ENCODE peak calls at places on chromosomes 16 and 17, in four cellular contexts. U is NCI-H1092, G is EL, Q is fibroblast of lung. S is an unnamed sample.
A peak's percentile ranks its signal among the peaks of the same experiment; 100 is the strongest.

GRCh38 chr17:43907425-43907981 is at the start of gene MPP2:
- DNase-seq in G (peak; percentile 76), U (no peak), Q (peak; percentile 76), S (peak; percentile 84)

GRCh38 chr16:12020007-12020406 is 43.5 kb downstream of the SNX29 start:
- DNase-seq in Q (no peak), G (no peak), U (no peak), S (no peak)

GRCh38 chr17:36542755-36543154 is 2.0 kb upstream of the GGNBP2 start:
- DNase-seq in Q (no peak), U (no peak), G (no peak), S (no peak)

GRCh38 chr17:58756246-58757161 is 850 bp downstream of the PPM1E start:
- DNase-seq in U (peak; percentile 28), Q (peak; percentile 8), G (peak; percentile 14), S (peak; percentile 9)

GRCh38 chr16:86298166-86299131 is 211.9 kb upstream of the FOXF1 start:
- DNase-seq in G (peak; percentile 34), Q (peak; percentile 51), U (no peak), S (no peak)

GRCh38 chr17:75315541-75316243 is 26.5 kb upstream of the SLC25A19 start:
- DNase-seq in G (peak; percentile 26), Q (peak; percentile 67), U (no peak), S (no peak)

GRCh38 chr17:44894642-44895041 is 4.6 kb downstream of the EFTUD2 start:
- DNase-seq in G (no peak), Q (no peak), U (no peak), S (no peak)

GRCh38 chr17:17021194-17021863 is 20.9 kb upstream of the MPRIP start:
- DNase-seq in U (no peak), G (peak; percentile 28), Q (peak; percentile 70), S (no peak)

GRCh38 chr16:15494231-15494630 is 59.8 kb downstream of the BMERB1 start:
- DNase-seq in G (peak; percentile 49), U (no peak), Q (peak; percentile 87), S (no peak)

GRCh38 chr16:22402191-22402590 is 27.8 kb upstream of the CDR2 start:
- DNase-seq in U (no peak), Q (peak; percentile 44), G (peak; percentile 55), S (no peak)

GRCh38 chr16:85649978-85650863 is 37.1 kb downstream of the GSE1 start:
- DNase-seq in Q (no peak), U (peak; percentile 36), G (no peak), S (no peak)

GRCh38 chr16:66512589-66513404 is 37.1 kb downstream of the TK2 start:
- DNase-seq in U (no peak), G (peak; percentile 78), Q (peak; percentile 49), S (no peak)

GRCh38 chr17:38886643-38887010 is 16.8 kb downstream of the LASP1 start:
- DNase-seq in G (no peak), U (no peak), Q (no peak), S (no peak)

GRCh38 chr16:31471875-31472558 is at the start of gene TGFB1I1:
- DNase-seq in G (peak; percentile 85), Q (peak; percentile 87), U (no peak), S (no peak)

GRCh38 chr17:62573480-62574117 is 53.9 kb upstream of the MRC2 start:
- DNase-seq in U (no peak), Q (peak; percentile 4), G (no peak), S (no peak)

GRCh38 chr17:48153711-48154642 is 46.4 kb downstream of the SNX11 start:
- DNase-seq in G (peak; percentile 52), Q (peak; percentile 35), U (peak; percentile 46), S (peak; percentile 70)

GRCh38 chr17:17001874-17002520 is 30.1 kb upstream of the TNFRSF13B start:
- DNase-seq in G (peak; percentile 63), Q (peak; percentile 37), U (peak; percentile 8), S (peak; percentile 82)

GRCh38 chr17:49889500-49889899 is 41.6 kb upstream of the TAC4 start:
- DNase-seq in G (no peak), U (no peak), Q (no peak), S (no peak)

GRCh38 chr17:40502716-40503115 is 1.3 kb upstream of the TNS4 start:
- DNase-seq in U (no peak), G (no peak), Q (no peak), S (no peak)

GRCh38 chr16:88298166-88298881 is 84.4 kb upstream of the ZNF469 start:
- DNase-seq in G (peak; percentile 46), Q (peak; percentile 65), U (no peak), S (no peak)

GRCh38 chr16:28845173-28846079 is 722 bp downstream of the TUFM start:
- DNase-seq in G (peak; percentile 40), U (no peak), Q (peak; percentile 18), S (no peak)

GRCh38 chr17:36072431-36073121 is 8.5 kb downstream of the CCL18 start:
- DNase-seq in G (peak; percentile 33), U (peak; percentile 6), Q (peak; percentile 2), S (no peak)

GRCh38 chr16:2966043-2966802 is 2.1 kb downstream of the KREMEN2 start:
- DNase-seq in Q (no peak), G (no peak), U (no peak), S (no peak)

GRCh38 chr17:40106760-40107265 is 6.4 kb upstream of the NR1D1 start:
- DNase-seq in G (no peak), Q (no peak), U (no peak), S (no peak)

GRCh38 chr16:82425661-82426060 is 201.1 kb upstream of the CDH13 start:
- DNase-seq in U (no peak), Q (peak; percentile 2), G (no peak), S (no peak)

GRCh38 chr17:6346387-6346786 is 88.5 kb downstream of the AIPL1 start:
- DNase-seq in G (no peak), U (no peak), Q (no peak), S (no peak)

GRCh38 chr17:76202516-76202915 is 37.8 kb downstream of the RNF157 start:
- DNase-seq in G (peak; percentile 59), Q (no peak), U (no peak), S (no peak)

S was measured in NCI-H1694.